ENCODE peak calls at places on chromosomes 16 and 17, in ten cellular contexts. N is AG10803; C is caudate nucleus; G is stimulated activated naive CD8-positive, alpha-beta T cell treated with anti-CD3 and anti-CD28 coated beads, Interleukin-15, amount 100 ng/mL, for 72 hours; F is ovary; Q is CD4-positive, alpha-beta memory T cell; X is neural progenitor cell; Y is D341Med; H is upper lobe of right lung; V is NCI-H774. S is an unnamed sample.

GRCh38 chr16:50279142-50279865 is 13.0 kb downstream of the ADCY7 start:
- DNase-seq in N (no peak), C (no peak), G (no peak), F (no peak), Q (no peak), X (no peak), Y (no peak), H (peak; percentile 88), V (no peak), S (no peak)

GRCh38 chr16:23145186-23145585 is 4.1 kb downstream of the USP31 start:
- DNase-seq in N (no peak), C (no peak), G (no peak), F (no peak), Q (no peak), X (peak; percentile 12), Y (no peak), H (no peak), V (no peak), S (no peak)

GRCh38 chr17:19747829-19748806 is at the start of gene ALDH3A1:
- DNase-seq in N (peak; percentile 69), C (no peak), G (no peak), F (no peak), Q (no peak), X (peak; percentile 22), Y (no peak), H (no peak), V (no peak), S (peak; percentile 18)

GRCh38 chr17:74779948-74780400 is 3.8 kb upstream of the NAT9 start:
- DNase-seq in N (no peak), C (no peak), G (peak; percentile 81), F (no peak), Q (peak; percentile 79), X (no peak), Y (no peak), H (peak; percentile 83), V (no peak), S (no peak)

GRCh38 chr17:29722411-29723198 is 99.9 kb upstream of the CORO6 start:
- DNase-seq in N (peak; percentile 92), C (no peak), G (no peak), F (peak; percentile 22), Q (peak; percentile 51), X (no peak), Y (no peak), H (no peak), V (no peak), S (no peak)

GRCh38 chr17:197352-197751 is 15.9 kb upstream of the DOC2B start:
- DNase-seq in N (no peak), C (no peak), G (no peak), F (no peak), Q (no peak), X (no peak), Y (no peak), H (no peak), V (no peak), S (no peak)

GRCh38 chr17:68961204-68961893 is 6.2 kb upstream of the ABCA8 start:
- DNase-seq in N (no peak), C (no peak), G (no peak), F (no peak), Q (no peak), X (no peak), Y (no peak), H (no peak), V (no peak), S (no peak)

GRCh38 chr16:22291860-22292692 is 5.1 kb upstream of the POLR3E start:
- DNase-seq in N (peak; percentile 55), C (no peak), G (no peak), F (no peak), Q (no peak), X (no peak), Y (no peak), H (no peak), V (no peak), S (no peak)

GRCh38 chr16:48113471-48113870 is 42.3 kb downstream of the ABCC12 start:
- DNase-seq in N (no peak), C (no peak), G (no peak), F (no peak), Q (no peak), X (peak; percentile 29), Y (no peak), H (no peak), V (no peak), S (peak; percentile 57)

GRCh38 chr17:77127735-77128361 is 12.9 kb upstream of the SEC14L1 start:
- DNase-seq in N (no peak), C (no peak), G (peak; percentile 90), F (no peak), Q (peak; percentile 83), X (no peak), Y (no peak), H (peak; percentile 77), V (no peak), S (no peak)

S was measured in ELF-1.